ENCODE peak calls at places on chromosomes 3 and 15, in nine cellular contexts. F is iris pigment epithelial cell; D is neural crest cell; C is stimulated activated CD8-positive, alpha-beta memory T cell treated with anti-CD3 and anti-CD28 coated beads, Interleukin-15, amount 100 ng/mL, for 1 hour; Z is CD4-positive, alpha-beta T cell; W is left lobe of liver; R is globus pallidus; U is ELF-1; B is CD14-positive monocyte. V is an unnamed sample.

GRCh38 chr15:41417418-41417811 is 520 bp downstream of the RTF1 start:
- DNase-seq in R (no peak), Z (no peak), W (peak), F (peak), U (no peak), C (no peak), B (no peak), D (no peak), V (peak)

GRCh38 chr3:179036626-179037300 is 34.8 kb downstream of the ZMAT3 start:
- DNase-seq in W (no peak), F (no peak), B (no peak), R (no peak), C (no peak), U (no peak), D (no peak), Z (no peak), V (no peak)

GRCh38 chr15:51781506-51781905 is 30.1 kb downstream of the TMOD2 start:
- DNase-seq in B (no peak), C (no peak), F (no peak), D (no peak), Z (no peak), R (no peak), U (no peak), W (no peak), V (no peak)

GRCh38 chr3:157088506-157089454 is 71.2 kb downstream of the CCNL1 start:
- DNase-seq in C (peak), U (peak), B (peak), F (peak), R (peak), D (peak), W (peak), Z (peak), V (peak)

GRCh38 chr3:24119321-24119751 is 174.2 kb downstream of the NR1D2 start:
- DNase-seq in U (no peak), Z (no peak), R (no peak), D (no peak), C (no peak), F (peak), B (no peak), W (no peak), V (peak)

GRCh38 chr15:97652041-97652440 is 308.5 kb upstream of the ARRDC4 start:
- DNase-seq in C (no peak), B (no peak), F (no peak), U (no peak), D (no peak), R (no peak), W (no peak), Z (no peak), V (no peak)

GRCh38 chr3:183099026-183099837 is at the start of gene MCCC1:
- DNase-seq in D (peak), F (peak), C (peak), U (peak), Z (peak), W (peak), R (peak), B (peak), V (peak)

GRCh38 chr15:70504305-70504951 is 258.9 kb downstream of the UACA start:
- DNase-seq in R (no peak), D (peak), C (no peak), W (no peak), U (peak), B (peak), F (peak), Z (no peak), V (peak)

V was measured in renal cortical epithelial cell.